ENCODE peak calls at places on chromosomes 6 and 20, in nine cellular contexts. E is left ventricle myocardium inferior, S is prostate gland, K is SJSA1, N is astrocyte, D is GM06990, C is tibial nerve, P is HAP-1, G is fibroblast of lung. U is an unnamed sample. For H3K36me3 and H3K27me3, the result is how much of the 10 kb centered on the place peaks cover.

GRCh38 chr6:39681566-39682250 is 43.5 kb downstream of the KIF6 start:
- DNase-seq in C (no peak), D (no peak), S (no peak), N (peak), K (no peak), P (no peak), E (no peak), G (peak), U (no peak)

GRCh38 chr6:121965739-121966138 is 433.7 kb upstream of the HSF2 start:
- DNase-seq in C (no peak), K (no peak), S (no peak), N (no peak), G (no peak), D (no peak), E (no peak), P (no peak), U (no peak)

GRCh38 chr20:50003253-50003656 is 20.5 kb downstream of the SNAI1 start:
- DNase-seq in S (no peak), P (no peak), E (no peak), C (no peak), K (no peak), G (peak), D (no peak), N (peak), U (peak)

GRCh38 chr6:136344420-136344819 is 54.8 kb upstream of the BCLAF1 start:
- DNase-seq in C (no peak), S (no peak), P (no peak), K (no peak), D (no peak), E (no peak), G (peak), N (peak), U (no peak)

GRCh38 chr20:29298271-29298590 is 1959.2 kb upstream of the DEFB115 start:
- DNase-seq in S (no peak), E (no peak), N (no peak), G (no peak), K (no peak), C (no peak), P (no peak), D (no peak), U (no peak)

GRCh38 chr20:24891546-24892393 is 57.3 kb upstream of the CST7 start:
- DNase-seq in E (no peak), N (no peak), K (no peak), D (no peak), G (no peak), P (no peak), C (no peak), S (no peak), U (no peak)

GRCh38 chr6:46338098-46338497 is 153.2 kb downstream of the RCAN2 start:
- DNase-seq in D (no peak), E (no peak), K (no peak), S (no peak), N (no peak), G (no peak), C (no peak), P (no peak), U (no peak)

GRCh38 chr6:123965894-123966293 is 162.2 kb downstream of the NKAIN2 start:
- DNase-seq in D (no peak), P (peak), S (no peak), K (no peak), N (no peak), G (peak), E (no peak), C (no peak), U (peak)

GRCh38 chr6:143401636-143402370 is 48.7 kb downstream of the ADAT2 start:
- DNase-seq in D (no peak), G (peak), E (no peak), S (no peak), K (no peak), P (no peak), C (no peak), N (peak), U (peak)

GRCh38 chr20:36836591-36837329 is 39.2 kb upstream of the TLDC2 start:
- DNase-seq in D (peak), S (no peak), P (peak), E (no peak), K (peak), C (no peak), G (no peak), N (no peak), U (peak)

GRCh38 chr6:158789115-158789917 is 29.9 kb downstream of the EZR start:
- DNase-seq in P (no peak), C (no peak), K (no peak), N (no peak), S (no peak), E (no peak), G (no peak), D (no peak), U (no peak)

GRCh38 chr6:39416728-39417127 is 94.2 kb upstream of the KCNK16 start:
- DNase-seq in C (no peak), D (no peak), G (peak), S (no peak), K (peak), E (no peak), P (no peak), N (peak), U (peak)

GRCh38 chr6:118710616-118711015 is 59.2 kb upstream of the CEP85L start:
- DNase-seq in G (no peak), N (no peak), P (no peak), S (no peak), K (no peak), D (no peak), E (no peak), C (no peak), U (peak)

GRCh38 chr20:54132612-54133433 is 41.0 kb downstream of the CYP24A1 start:
- DNase-seq in N (peak), P (no peak), K (peak), E (no peak), S (peak), G (peak), D (no peak), C (no peak), U (peak)

GRCh38 chr6:138614151-138614550 is 114.9 kb upstream of the NHSL1 start:
- DNase-seq in G (no peak), E (no peak), K (no peak), P (no peak), N (no peak), S (no peak), C (no peak), D (no peak), U (no peak)

GRCh38 chr20:58669287-58670006 is 18.4 kb downstream of the STX16 start:
- DNase-seq in K (no peak), N (no peak), D (no peak), C (no peak), P (no peak), G (no peak), S (no peak), E (no peak), U (no peak)

GRCh38 chr6:133487174-133487573 is 246.0 kb downstream of the EYA4 start:
- DNase-seq in D (no peak), S (no peak), E (peak), K (no peak), C (no peak), G (no peak), N (no peak), P (no peak), U (no peak)

DNA sequence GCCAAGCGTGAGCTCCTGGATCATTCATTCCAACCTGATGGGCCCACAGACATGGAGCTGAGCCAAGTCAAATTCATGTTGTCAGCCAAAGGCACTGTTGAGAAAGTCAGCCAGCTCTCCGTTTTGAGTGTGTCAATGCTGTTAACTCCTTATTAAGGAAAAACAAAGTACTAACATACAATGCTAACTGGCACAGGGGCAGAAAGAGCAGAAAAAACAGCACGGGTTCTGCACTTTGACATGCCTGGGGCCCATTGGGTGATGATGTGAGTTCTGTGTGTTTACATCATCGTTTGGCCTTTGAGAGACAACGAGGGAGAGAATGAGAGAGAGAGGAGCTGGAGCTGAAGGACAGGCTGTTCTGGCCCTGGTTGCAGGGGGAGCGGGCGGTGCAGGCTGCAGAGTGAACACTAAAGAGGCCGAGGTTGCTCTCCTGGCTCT is 85.9 kb downstream of the SMOC2 start:
- DNase-seq in N (no peak), C (peak), P (no peak), D (no peak), E (peak), S (peak), G (peak), K (no peak), U (no peak)
- H3K4me3 ChIP-seq in N (no peak), C (no peak), P (no peak), D (no peak), E (peak), S (no peak), G (no peak), K (no peak), U (no peak)

DNA sequence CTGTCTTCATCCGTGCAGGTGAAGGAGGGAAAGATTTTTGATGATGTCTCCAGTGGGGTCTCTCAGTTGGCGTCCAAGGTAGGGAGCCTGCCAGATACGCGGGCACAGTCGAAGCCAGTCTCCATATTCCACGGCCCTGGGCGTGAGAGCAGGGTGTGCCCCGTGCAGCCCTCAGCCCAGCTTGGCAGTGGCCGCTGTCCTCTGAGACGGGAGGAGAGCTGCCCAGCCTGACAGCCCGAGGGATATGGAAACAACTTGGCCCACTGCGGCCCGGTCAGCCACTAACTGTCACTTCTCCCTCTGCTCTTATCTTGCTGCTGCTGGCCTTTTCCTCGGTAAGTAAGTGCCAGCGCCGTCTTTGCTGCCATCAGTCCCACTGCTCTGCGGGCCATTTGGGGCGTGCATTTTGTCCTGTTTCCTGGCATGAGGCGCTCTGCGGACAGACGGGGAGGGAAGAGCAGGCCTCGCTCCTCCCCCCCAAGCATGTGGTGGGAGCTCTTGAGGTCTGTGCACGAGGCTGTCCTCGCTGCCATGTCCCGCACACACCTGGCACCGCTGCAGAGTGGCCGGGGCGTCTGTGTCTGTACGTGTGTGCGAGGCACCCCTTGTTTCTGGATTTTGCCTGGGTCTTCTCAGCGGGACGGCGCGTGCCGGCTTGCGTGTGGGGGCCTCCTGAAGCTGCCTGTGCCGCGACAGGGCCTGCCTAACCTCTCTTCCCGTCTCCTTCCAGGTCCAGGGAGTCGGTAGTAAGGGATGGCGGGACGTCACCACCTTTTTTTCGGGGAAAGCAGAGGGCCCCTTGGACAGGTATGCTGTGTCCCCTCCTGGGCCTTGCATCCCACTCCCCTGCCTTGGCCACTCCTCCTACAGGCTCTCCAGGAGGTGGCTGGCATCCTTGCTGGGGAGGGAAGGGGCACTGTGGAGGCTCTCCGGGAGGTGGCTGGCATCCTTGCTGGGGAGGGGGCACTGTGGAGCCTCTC is 7.1 kb upstream of the COL20A1 start:
- DNase-seq in K (no peak), N (no peak), E (no peak), G (no peak), D (no peak), P (no peak), S (no peak), C (no peak), U (no peak)
- H3K36me3 ChIP-seq in K (half or more), N (under half), E (half or more), G (under half), D (under half), P (under half), S (under half), C (under half), U (under half)

DNA sequence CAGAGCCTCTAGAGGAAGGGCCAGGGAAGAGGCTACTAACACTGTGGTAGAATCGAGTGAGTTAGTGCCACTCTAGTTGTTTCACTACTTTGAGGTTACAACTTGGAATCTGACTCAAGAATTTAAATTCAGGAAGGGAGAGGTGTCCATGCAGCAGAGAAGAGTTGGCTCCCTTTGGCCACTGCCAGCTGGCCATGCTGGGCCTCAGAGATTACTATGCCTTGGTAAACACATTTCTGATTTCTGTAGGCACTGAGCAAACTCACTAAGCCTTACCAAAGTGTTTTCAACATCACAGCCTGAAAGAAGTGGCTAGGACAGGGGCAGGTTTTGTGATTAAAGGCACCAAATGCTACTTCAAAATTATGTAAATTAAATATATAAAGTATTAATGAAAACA is 61.9 kb downstream of the ZHX3 start:
- DNase-seq in D (no peak), G (no peak), E (no peak), P (no peak), N (no peak), C (no peak), S (no peak), K (no peak), U (no peak)
- H3K27me3 ChIP-seq in D (under half), G (under half), E (under half), P (under half), N (under half), C (under half), S (under half), K (under half), U (under half)

GRCh38 chr20:48823960-48824497 is 3.8 kb downstream of the PREX1 start:
- DNase-seq in S (no peak), C (no peak), D (peak), P (no peak), G (peak), N (peak), K (peak), E (no peak), U (peak)

GRCh38 chr20:48822879-48823385 is 4.9 kb downstream of the PREX1 start:
- DNase-seq in S (no peak), G (no peak), P (no peak), C (no peak), N (no peak), K (no peak), E (no peak), D (no peak), U (no peak)

GRCh38 chr20:48822178-48822577 is 5.6 kb downstream of the PREX1 start:
- DNase-seq in P (no peak), C (no peak), N (no peak), D (no peak), G (no peak), S (no peak), K (no peak), E (no peak), U (no peak)

GRCh38 chr20:48824830-48825550 is 2.8 kb downstream of the PREX1 start:
- DNase-seq in D (no peak), P (peak), K (peak), S (no peak), C (no peak), E (no peak), N (no peak), G (no peak), U (no peak)

GRCh38 chr20:48823476-48823875 is 4.3 kb downstream of the PREX1 start:
- DNase-seq in P (no peak), D (no peak), E (no peak), G (no peak), N (no peak), S (no peak), K (no peak), C (no peak), U (no peak)
- H3K4me3 ChIP-seq in P (no peak), D (peak), E (no peak), G (no peak), N (no peak), S (no peak), K (no peak), C (peak), U (no peak)

GRCh38 chr6:3729603-3730344 is 21.7 kb downstream of the PXDC1 start:
- DNase-seq in K (no peak), S (no peak), C (no peak), E (no peak), G (no peak), P (no peak), D (no peak), N (no peak), U (no peak)

GRCh38 chr6:3732345-3733141 is 19.0 kb downstream of the PXDC1 start:
- DNase-seq in P (peak), S (peak), N (peak), D (no peak), G (peak), C (peak), E (peak), K (peak), U (peak)

GRCh38 chr6:3734023-3734422 is 17.5 kb downstream of the PXDC1 start:
- DNase-seq in N (no peak), S (no peak), C (no peak), K (no peak), D (no peak), G (no peak), P (no peak), E (no peak), U (no peak)

GRCh38 chr6:3733321-3733925 is 18.1 kb downstream of the PXDC1 start:
- DNase-seq in S (no peak), D (no peak), C (no peak), N (no peak), E (no peak), P (no peak), K (no peak), G (no peak), U (no peak)

GRCh38 chr6:3731700-3732099 is 19.8 kb downstream of the PXDC1 start:
- DNase-seq in C (no peak), S (no peak), G (no peak), K (no peak), P (no peak), N (no peak), E (no peak), D (no peak), U (no peak)
- H3K36me3 ChIP-seq in C (under half), S (under half), G (under half), K (half or more), P (under half), N (half or more), E (under half), D (under half), U (under half)

DNA sequence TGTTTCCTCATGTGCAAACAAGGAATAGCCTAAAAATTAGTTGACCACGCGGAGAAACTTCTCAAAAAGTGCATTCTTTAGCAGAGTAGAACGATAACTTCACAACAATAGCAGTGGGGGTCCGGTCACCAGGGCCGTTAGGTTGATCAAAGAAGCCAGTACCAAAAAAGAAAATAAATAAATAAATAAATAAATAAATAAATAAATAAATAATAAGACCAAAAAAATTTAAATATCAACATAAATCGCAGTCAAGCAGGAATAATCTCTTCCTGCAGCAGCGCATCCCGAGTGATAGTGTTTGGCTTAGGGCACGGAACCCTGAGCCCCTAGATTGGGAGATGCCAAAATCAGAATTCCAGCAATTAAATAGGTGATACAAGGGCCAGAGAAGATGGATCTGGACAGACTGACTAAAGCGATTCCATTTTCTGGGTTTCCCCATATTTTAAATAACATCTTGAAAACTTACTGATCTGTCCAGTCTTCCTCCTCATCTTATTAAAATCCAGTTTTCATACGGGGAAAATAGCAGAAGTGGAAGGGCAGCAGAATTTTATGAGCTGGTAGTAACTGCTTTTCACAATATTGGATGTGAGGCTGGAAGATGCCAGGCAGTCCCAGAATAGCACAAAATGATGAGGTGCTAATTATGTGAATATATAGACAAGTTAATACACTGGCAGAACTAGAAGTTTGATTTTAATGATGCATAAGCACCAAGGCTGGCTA is 4.5 kb upstream of the OLIG3 start:
- DNase-seq in N (no peak), G (no peak), S (no peak), P (no peak), K (no peak), E (no peak), D (no peak), C (no peak), U (no peak)
- H3K27me3 ChIP-seq in N (half or more), G (half or more), S (under half), P (under half), K (under half), E (half or more), D (under half), C (under half), U (half or more)

DNA sequence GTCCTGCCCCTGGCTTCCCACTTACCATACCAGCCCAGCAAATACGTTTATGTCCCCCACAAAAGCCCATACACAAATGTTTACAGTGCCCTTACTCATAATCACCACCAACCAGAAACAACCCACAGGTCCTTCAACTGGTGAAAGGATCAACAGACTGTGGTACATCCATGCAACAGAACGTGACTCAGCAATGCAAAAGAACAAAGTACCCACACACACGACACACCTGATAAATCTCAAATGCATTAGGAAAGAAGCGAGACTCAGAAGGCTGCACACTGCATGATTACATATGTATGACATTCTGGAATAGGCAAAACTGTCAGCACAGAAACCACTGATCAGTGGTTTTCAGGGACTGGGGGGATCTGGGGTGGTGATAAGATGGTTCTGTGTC is 20.5 kb downstream of the NCR2 start:
- DNase-seq in P (no peak), S (no peak), D (no peak), N (no peak), C (no peak), E (no peak), G (no peak), K (no peak), U (no peak)
- H3K4me3 ChIP-seq in P (no peak), S (no peak), D (no peak), N (no peak), C (no peak), E (no peak), G (no peak), K (no peak), U (no peak)

GRCh38 chr20:31678389-31679356 is 41.0 kb downstream of the COX4I2 start:
- DNase-seq in C (no peak), S (no peak), D (no peak), E (no peak), G (peak), K (no peak), N (peak), P (peak), U (peak)
- H3K36me3 ChIP-seq in C (under half), S (under half), D (under half), E (under half), G (under half), K (half or more), N (under half), P (under half), U (under half)